ENCODE peak calls at places on chromosomes 11 and 22, in seven cellular contexts. F is amniotic epithelial cell, X is NCI-H1417, I is amniotic stem cell, J is fibroblast of lung, B is WERI-Rb-1, Q is mesothelial cell of epicardium. N is an unnamed sample.

GRCh38 chr11:94793822-94794221 is 25.7 kb downstream of the AMOTL1 start:
- DNase-seq in F (peak), X (no peak), I (no peak), J (peak), B (no peak), Q (no peak), N (peak)

GRCh38 chr11:72840780-72841179 is 26.6 kb downstream of the ATG16L2 start:
- DNase-seq in F (peak), X (no peak), I (no peak), J (peak), B (no peak), Q (no peak), N (peak)

GRCh38 chr22:17780741-17781318 is 6.6 kb upstream of the BID start:
- DNase-seq in F (no peak), X (no peak), I (no peak), J (no peak), B (no peak), Q (no peak), N (no peak)

GRCh38 chr11:32366671-32367070 is 68.7 kb downstream of the WT1 start:
- DNase-seq in F (peak), X (no peak), I (no peak), J (no peak), B (no peak), Q (no peak), N (no peak)

GRCh38 chr11:10044618-10045017 is 249.4 kb downstream of the SBF2 start:
- DNase-seq in F (peak), X (no peak), I (no peak), J (peak), B (no peak), Q (no peak), N (no peak)

GRCh38 chr11:76577199-76577920 is 93.2 kb downstream of the LRRC32 start:
- DNase-seq in F (peak), X (peak), I (peak), J (peak), B (no peak), Q (peak), N (peak)

GRCh38 chr11:126334665-126335462 is 20.6 kb upstream of the ST3GAL4 start:
- DNase-seq in F (peak), X (no peak), I (no peak), J (no peak), B (no peak), Q (no peak), N (peak)

GRCh38 chr11:7540830-7541555 is 27.2 kb downstream of the PPFIBP2 start:
- DNase-seq in F (no peak), X (no peak), I (no peak), J (no peak), B (no peak), Q (no peak), N (no peak)

GRCh38 chr11:17352925-17353227 is 1.3 kb downstream of the NCR3LG1 start:
- DNase-seq in F (peak), X (peak), I (no peak), J (peak), B (peak), Q (no peak), N (peak)

GRCh38 chr11:72807789-72808188 is 6.4 kb upstream of the ATG16L2 start:
- DNase-seq in F (no peak), X (no peak), I (no peak), J (no peak), B (no peak), Q (no peak), N (no peak)

GRCh38 chr11:69106124-69106811 is 49.5 kb upstream of the SMIM38 start:
- DNase-seq in F (no peak), X (no peak), I (no peak), J (no peak), B (no peak), Q (no peak), N (peak)

GRCh38 chr22:43991316-43992020 is 32.6 kb upstream of the PARVB start:
- DNase-seq in F (no peak), X (no peak), I (no peak), J (no peak), B (no peak), Q (no peak), N (no peak)

GRCh38 chr11:74380746-74381439 is 17.3 kb downstream of the PGM2L1 start:
- DNase-seq in F (peak), X (peak), I (no peak), J (no peak), B (no peak), Q (no peak), N (peak)

GRCh38 chr11:75450826-75451783 is 18.1 kb upstream of the KLHL35 start:
- DNase-seq in F (no peak), X (no peak), I (no peak), J (no peak), B (peak), Q (no peak), N (peak)

GRCh38 chr11:89604281-89604680 is 105.8 kb upstream of the TRIM77 start:
- DNase-seq in F (no peak), X (no peak), I (no peak), J (no peak), B (no peak), Q (no peak), N (no peak)

GRCh38 chr11:8812438-8812837 is 98.6 kb upstream of the AKIP1 start:
- DNase-seq in F (peak), X (no peak), I (no peak), J (peak), B (no peak), Q (no peak), N (no peak)

GRCh38 chr22:17228725-17229126 is 9.5 kb upstream of the ADA2 start:
- DNase-seq in F (no peak), X (no peak), I (no peak), J (no peak), B (no peak), Q (no peak), N (peak)

GRCh38 chr22:29799217-29799680 is 32.1 kb downstream of the UQCR10 start:
- DNase-seq in F (peak), X (no peak), I (peak), J (peak), B (no peak), Q (no peak), N (peak)

GRCh38 chr11:66676931-66677598 is 622 bp downstream of the RBM4B start:
- DNase-seq in F (no peak), X (no peak), I (no peak), J (no peak), B (no peak), Q (no peak), N (peak)

GRCh38 chr11:65496304-65497140 is 2.3 kb upstream of the MALAT1 start:
- DNase-seq in F (peak), X (peak), I (no peak), J (peak), B (peak), Q (no peak), N (no peak)

GRCh38 chr22:42983470-42983869 is 31.5 kb downstream of the PACSIN2 start:
- DNase-seq in F (no peak), X (no peak), I (no peak), J (no peak), B (no peak), Q (no peak), N (no peak)

GRCh38 chr11:69861901-69862300 is 42.7 kb upstream of the FGF3 start:
- DNase-seq in F (no peak), X (no peak), I (no peak), J (no peak), B (no peak), Q (no peak), N (no peak)

GRCh38 chr22:19136915-19137314 is 5.8 kb downstream of the TSSK2 start:
- DNase-seq in F (no peak), X (no peak), I (no peak), J (no peak), B (no peak), Q (no peak), N (no peak)

GRCh38 chr22:28736296-28737155 is 5.1 kb downstream of the CHEK2 start:
- DNase-seq in F (no peak), X (peak), I (no peak), J (no peak), B (no peak), Q (no peak), N (no peak)

GRCh38 chr22:37186997-37187522 is 987 bp downstream of the C1QTNF6 start:
- DNase-seq in F (no peak), X (no peak), I (no peak), J (no peak), B (no peak), Q (no peak), N (no peak)

GRCh38 chr11:67642148-67642475 is 2.5 kb upstream of the TBX10 start:
- DNase-seq in F (no peak), X (no peak), I (no peak), J (no peak), B (no peak), Q (no peak), N (no peak)

GRCh38 chr11:118144869-118145268 is 7.8 kb downstream of the SCN4B start:
- DNase-seq in F (no peak), X (no peak), I (no peak), J (no peak), B (no peak), Q (no peak), N (no peak)

GRCh38 chr22:46612341-46612903 is 7.8 kb upstream of the GRAMD4 start:
- DNase-seq in F (no peak), X (no peak), I (no peak), J (no peak), B (no peak), Q (no peak), N (no peak)

GRCh38 chr11:75320046-75320618 is 31.3 kb downstream of the ARRB1 start:
- DNase-seq in F (no peak), X (no peak), I (no peak), J (no peak), B (no peak), Q (no peak), N (no peak)

GRCh38 chr22:43333978-43334377 is 9.2 kb downstream of the SCUBE1 start:
- DNase-seq in F (no peak), X (no peak), I (no peak), J (no peak), B (no peak), Q (no peak), N (no peak)

GRCh38 chr11:74615311-74615710 is 22.9 kb downstream of the POLD3 start:
- DNase-seq in F (no peak), X (no peak), I (no peak), J (no peak), B (no peak), Q (no peak), N (no peak)

GRCh38 chr22:44735518-44736428 is 16.6 kb upstream of the ARHGAP8 start:
- DNase-seq in F (peak), X (peak), I (peak), J (peak), B (peak), Q (peak), N (peak)

GRCh38 chr11:12118940-12119339 is 8.6 kb downstream of the MICAL2 start:
- DNase-seq in F (no peak), X (peak), I (no peak), J (no peak), B (no peak), Q (no peak), N (no peak)

GRCh38 chr11:72624496-72625201 is 49.6 kb downstream of the PDE2A start:
- DNase-seq in F (no peak), X (no peak), I (no peak), J (no peak), B (no peak), Q (no peak), N (no peak)

GRCh38 chr11:77109236-77110019 is 6.8 kb downstream of the OMP start:
- DNase-seq in F (peak), X (peak), I (no peak), J (peak), B (no peak), Q (no peak), N (no peak)

GRCh38 chr11:7088921-7089320 is at the start of gene RBMXL2:
- DNase-seq in F (no peak), X (no peak), I (no peak), J (no peak), B (no peak), Q (no peak), N (no peak)